ENCODE peak calls at places on chromosomes 13 and 19, in four cellular contexts. L is CD8-positive, alpha-beta memory T cell; Z is cardiac muscle cell; F is activated CD4-positive, alpha-beta T cell treated with anti-CD3 and anti-CD28 coated beads for 48 hours. T is an unnamed sample.

GRCh38 chr13:68984688-68985319 is 1122.8 kb upstream of the ATXN8OS start:
- DNase-seq in L (no peak), Z (no peak), F (no peak), T (no peak)

GRCh38 chr13:48818495-48818961 is 157.2 kb upstream of the FNDC3A start:
- DNase-seq in L (no peak), Z (peak; percentile 85), F (no peak), T (no peak)

GRCh38 chr13:36966404-36966803 is 32.7 kb downstream of the ALG5 start:
- DNase-seq in L (no peak), Z (no peak), F (no peak), T (no peak)

GRCh38 chr19:904545-904944 is 8.5 kb downstream of the R3HDM4 start:
- DNase-seq in L (no peak), Z (no peak), F (no peak), T (no peak)

GRCh38 chr13:39385621-39386231 is 217.3 kb downstream of the LHFPL6 start:
- DNase-seq in L (no peak), Z (peak; percentile 74), F (no peak), T (peak; percentile 99)

GRCh38 chr19:21704320-21704719 is 63.1 kb downstream of the ZNF100 start:
- DNase-seq in L (no peak), Z (no peak), F (no peak), T (no peak)

GRCh38 chr13:110000534-110001345 is 214.4 kb upstream of the IRS2 start:
- DNase-seq in L (no peak), Z (no peak), F (no peak), T (no peak)

GRCh38 chr19:37966211-37967072 is 59.4 kb downstream of the SIPA1L3 start:
- DNase-seq in L (no peak), Z (no peak), F (no peak), T (no peak)

GRCh38 chr19:18000480-18000980 is 7.4 kb upstream of the ARRDC2 start:
- DNase-seq in L (no peak), Z (no peak), F (no peak), T (no peak)

GRCh38 chr19:31340059-31341025 is 8.9 kb downstream of the TSHZ3 start:
- DNase-seq in L (peak; percentile 72), Z (peak; percentile 72), F (no peak), T (peak; percentile 40)

GRCh38 chr19:43634877-43635560 is 4.6 kb downstream of the CADM4 start:
- DNase-seq in L (no peak), Z (peak; percentile 36), F (no peak), T (no peak)